ENCODE peak calls at places on chromosome 13, in six cellular contexts. One of them, this sample, is unnamed.
A peak's percentile ranks its signal among the peaks of the same experiment; 100 is the strongest.

GRCh38 chr13:74115138-74115537 is 19.1 kb downstream of the KLF12 start:
- DNase-seq in HepG2: no peak
- DNase-seq in H1: no peak
- DNase-seq in stomach: no peak
- DNase-seq in breast epithelium: no peak
- DNase-seq in K562: no peak
- DNase-seq in this sample: no peak

GRCh38 chr13:91291078-91291477 is 56.4 kb upstream of the MIR17HG start:
- DNase-seq in K562: no peak
- DNase-seq in H1: no peak
- DNase-seq in HepG2: no peak
- DNase-seq in stomach: no peak
- DNase-seq in breast epithelium: no peak
- DNase-seq in this sample: no peak

GRCh38 chr13:94343243-94343585 is 136.3 kb downstream of the DCT start:
- DNase-seq in H1: no peak
- DNase-seq in breast epithelium: no peak
- DNase-seq in stomach: no peak
- DNase-seq in K562: no peak
- DNase-seq in HepG2: no peak
- DNase-seq in this sample: no peak

GRCh38 chr13:102597029-102598015 is 536 bp downstream of the TPP2 start:
- DNase-seq in H1: no peak
- DNase-seq in HepG2: no peak
- DNase-seq in stomach: no peak
- DNase-seq in breast epithelium: no peak
- DNase-seq in K562: peak; percentile 49
- DNase-seq in this sample: peak; percentile 18

GRCh38 chr13:30224732-30225131 is 82.6 kb downstream of the KATNAL1 start:
- DNase-seq in K562: no peak
- DNase-seq in HepG2: no peak
- DNase-seq in H1: no peak
- DNase-seq in stomach: no peak
- DNase-seq in breast epithelium: no peak
- DNase-seq in this sample: no peak

GRCh38 chr13:33183431-33184130 is 102.0 kb downstream of the STARD13 start:
- DNase-seq in HepG2: no peak
- DNase-seq in K562: no peak
- DNase-seq in stomach: no peak
- DNase-seq in breast epithelium: no peak
- DNase-seq in H1: no peak
- DNase-seq in this sample: no peak

GRCh38 chr13:97254809-97255208 is 32.7 kb downstream of the MBNL2 start:
- DNase-seq in HepG2: no peak
- DNase-seq in H1: no peak
- DNase-seq in stomach: no peak
- DNase-seq in breast epithelium: no peak
- DNase-seq in K562: no peak
- DNase-seq in this sample: peak; percentile 38

GRCh38 chr13:94192576-94192975 is 286.9 kb downstream of the DCT start:
- DNase-seq in breast epithelium: no peak
- DNase-seq in stomach: no peak
- DNase-seq in HepG2: peak; percentile 30
- DNase-seq in K562: peak; percentile 1
- DNase-seq in H1: no peak
- DNase-seq in this sample: no peak

GRCh38 chr13:81425286-81425685 is 1084.4 kb upstream of the SPRY2 start:
- DNase-seq in stomach: no peak
- DNase-seq in H1: no peak
- DNase-seq in HepG2: no peak
- DNase-seq in K562: no peak
- DNase-seq in breast epithelium: no peak
- DNase-seq in this sample: no peak

GRCh38 chr13:78060966-78061365 is 142.3 kb upstream of the EDNRB start:
- DNase-seq in HepG2: no peak
- DNase-seq in stomach: peak; percentile 54
- DNase-seq in H1: no peak
- DNase-seq in K562: no peak
- DNase-seq in breast epithelium: no peak
- DNase-seq in this sample: no peak

GRCh38 chr13:40786568-40786996 is 2.8 kb upstream of the SLC25A15 start:
- DNase-seq in stomach: no peak
- DNase-seq in breast epithelium: no peak
- DNase-seq in HepG2: peak; percentile 90
- DNase-seq in H1: no peak
- DNase-seq in K562: peak; percentile 44
- DNase-seq in this sample: peak; percentile 40

GRCh38 chr13:102945324-102945815 is 99.5 kb downstream of the ERCC5 start:
- DNase-seq in breast epithelium: no peak
- DNase-seq in K562: no peak
- DNase-seq in stomach: no peak
- DNase-seq in HepG2: no peak
- DNase-seq in H1: no peak
- DNase-seq in this sample: no peak

GRCh38 chr13:85283408-85283807 is 515.8 kb downstream of the SLITRK6 start:
- DNase-seq in K562: no peak
- DNase-seq in H1: no peak
- DNase-seq in stomach: no peak
- DNase-seq in HepG2: no peak
- DNase-seq in breast epithelium: no peak
- DNase-seq in this sample: no peak

GRCh38 chr13:105960326-105960725 is 575.1 kb downstream of the EFNB2 start:
- DNase-seq in breast epithelium: no peak
- DNase-seq in K562: no peak
- DNase-seq in H1: no peak
- DNase-seq in stomach: no peak
- DNase-seq in HepG2: no peak
- DNase-seq in this sample: no peak

GRCh38 chr13:29507356-29507755 is 88.1 kb downstream of the SLC7A1 start:
- DNase-seq in H1: no peak
- DNase-seq in K562: no peak
- DNase-seq in stomach: no peak
- DNase-seq in breast epithelium: no peak
- DNase-seq in HepG2: no peak
- DNase-seq in this sample: no peak

GRCh38 chr13:85368686-85369085 is 430.5 kb downstream of the SLITRK6 start:
- DNase-seq in HepG2: no peak
- DNase-seq in stomach: no peak
- DNase-seq in H1: no peak
- DNase-seq in breast epithelium: no peak
- DNase-seq in K562: no peak
- DNase-seq in this sample: no peak

GRCh38 chr13:53142301-53142700 is 113.7 kb downstream of the OLFM4 start:
- DNase-seq in K562: no peak
- DNase-seq in H1: no peak
- DNase-seq in stomach: no peak
- DNase-seq in breast epithelium: no peak
- DNase-seq in HepG2: no peak
- DNase-seq in this sample: no peak

GRCh38 chr13:24713022-24713421 is 32.8 kb downstream of the ATP12A start:
- DNase-seq in breast epithelium: no peak
- DNase-seq in stomach: peak; percentile 41
- DNase-seq in K562: no peak
- DNase-seq in HepG2: no peak
- DNase-seq in H1: no peak
- DNase-seq in this sample: no peak

GRCh38 chr13:98489446-98490194 is 87.3 kb downstream of the STK24 start:
- DNase-seq in HepG2: no peak
- DNase-seq in H1: no peak
- DNase-seq in breast epithelium: no peak
- DNase-seq in stomach: no peak
- DNase-seq in K562: no peak
- DNase-seq in this sample: no peak

GRCh38 chr13:35925669-35926068 is 205.5 kb downstream of the DCLK1 start:
- DNase-seq in HepG2: no peak
- DNase-seq in breast epithelium: no peak
- DNase-seq in K562: no peak
- DNase-seq in H1: no peak
- DNase-seq in stomach: no peak
- DNase-seq in this sample: no peak

GRCh38 chr13:38697628-38698333 is 10.9 kb downstream of the FREM2 start:
- DNase-seq in breast epithelium: no peak
- DNase-seq in stomach: no peak
- DNase-seq in K562: no peak
- DNase-seq in HepG2: no peak
- DNase-seq in H1: no peak
- DNase-seq in this sample: no peak

GRCh38 chr13:98429977-98430785 is 146.7 kb downstream of the STK24 start:
- DNase-seq in K562: no peak
- DNase-seq in H1: no peak
- DNase-seq in HepG2: no peak
- DNase-seq in breast epithelium: no peak
- DNase-seq in stomach: no peak
- DNase-seq in this sample: no peak

GRCh38 chr13:24203726-24204295 is 43.3 kb downstream of the SPATA13 start:
- DNase-seq in stomach: no peak
- DNase-seq in breast epithelium: no peak
- DNase-seq in HepG2: no peak
- DNase-seq in K562: no peak
- DNase-seq in H1: no peak
- DNase-seq in this sample: no peak

GRCh38 chr13:31761951-31762350 is 22.6 kb downstream of the RXFP2 start:
- DNase-seq in stomach: no peak
- DNase-seq in H1: no peak
- DNase-seq in HepG2: no peak
- DNase-seq in breast epithelium: no peak
- DNase-seq in K562: no peak
- DNase-seq in this sample: no peak

GRCh38 chr13:112720251-112720650 is 30.4 kb downstream of the ATP11A start:
- DNase-seq in K562: no peak
- DNase-seq in breast epithelium: no peak
- DNase-seq in stomach: no peak
- DNase-seq in HepG2: no peak
- DNase-seq in H1: no peak
- DNase-seq in this sample: no peak

GRCh38 chr13:90719452-90719851 is 628.0 kb upstream of the MIR17HG start:
- DNase-seq in H1: no peak
- DNase-seq in breast epithelium: no peak
- DNase-seq in K562: no peak
- DNase-seq in stomach: no peak
- DNase-seq in HepG2: no peak
- DNase-seq in this sample: no peak

GRCh38 chr13:75812751-75813181 is 176.6 kb downstream of the LMO7 start:
- DNase-seq in breast epithelium: no peak
- DNase-seq in H1: no peak
- DNase-seq in HepG2: no peak
- DNase-seq in K562: no peak
- DNase-seq in stomach: peak; percentile 38
- DNase-seq in this sample: no peak

GRCh38 chr13:68927387-68928026 is 1180.1 kb upstream of the ATXN8OS start:
- DNase-seq in stomach: no peak
- DNase-seq in H1: peak; percentile 43
- DNase-seq in K562: peak; percentile 31
- DNase-seq in breast epithelium: no peak
- DNase-seq in HepG2: peak; percentile 12
- DNase-seq in this sample: no peak

GRCh38 chr13:74217816-74218215 is 83.6 kb upstream of the KLF12 start:
- DNase-seq in breast epithelium: no peak
- DNase-seq in K562: no peak
- DNase-seq in stomach: no peak
- DNase-seq in H1: no peak
- DNase-seq in HepG2: no peak
- DNase-seq in this sample: no peak

GRCh38 chr13:87954116-87954515 is 282.9 kb downstream of the SLITRK5 start:
- DNase-seq in HepG2: no peak
- DNase-seq in K562: no peak
- DNase-seq in breast epithelium: no peak
- DNase-seq in stomach: no peak
- DNase-seq in H1: no peak
- DNase-seq in this sample: no peak

GRCh38 chr13:45120967-45121366 is 657 bp downstream of the GTF2F2 start:
- DNase-seq in stomach: no peak
- DNase-seq in K562: no peak
- DNase-seq in H1: no peak
- DNase-seq in breast epithelium: no peak
- DNase-seq in HepG2: no peak
- DNase-seq in this sample: no peak

GRCh38 chr13:112146073-112146360 is 79.1 kb downstream of the SOX1 start:
- DNase-seq in K562: no peak
- DNase-seq in stomach: peak; percentile 18
- DNase-seq in H1: no peak
- DNase-seq in breast epithelium: peak; percentile 35
- DNase-seq in HepG2: no peak
- DNase-seq in this sample: no peak

GRCh38 chr13:37870895-37871550 is 1.5 kb upstream of the TRPC4 start:
- DNase-seq in stomach: no peak
- DNase-seq in breast epithelium: no peak
- DNase-seq in H1: no peak
- DNase-seq in HepG2: no peak
- DNase-seq in K562: no peak
- DNase-seq in this sample: no peak

GRCh38 chr13:43766766-43767165 is 20.0 kb downstream of the ENOX1 start:
- DNase-seq in stomach: no peak
- DNase-seq in HepG2: no peak
- DNase-seq in breast epithelium: no peak
- DNase-seq in K562: no peak
- DNase-seq in H1: no peak
- DNase-seq in this sample: no peak

GRCh38 chr13:69856331-69856730 is 251.3 kb upstream of the ATXN8OS start:
- DNase-seq in stomach: no peak
- DNase-seq in K562: no peak
- DNase-seq in HepG2: no peak
- DNase-seq in breast epithelium: no peak
- DNase-seq in H1: peak; percentile 9
- DNase-seq in this sample: no peak

GRCh38 chr13:108915634-108916497 is 286.5 kb downstream of the MYO16 start:
- DNase-seq in stomach: peak; percentile 95
- DNase-seq in K562: peak; percentile 89
- DNase-seq in breast epithelium: peak; percentile 86
- DNase-seq in HepG2: peak; percentile 91
- DNase-seq in H1: peak; percentile 25
- DNase-seq in this sample: peak; percentile 84
- TF ChIP-seq POLR2A in stomach: no peak
- TF ChIP-seq POLR2A in K562: no peak
- TF ChIP-seq POLR2A in breast epithelium: no peak
- TF ChIP-seq POLR2A in HepG2: no peak
- TF ChIP-seq POLR2A in H1: no peak
- TF ChIP-seq POLR2A in this sample: no peak

GRCh38 chr13:99501135-99501951 is at the start of gene TM9SF2:
- DNase-seq in stomach: peak; percentile 98
- DNase-seq in K562: peak; percentile 95
- DNase-seq in breast epithelium: peak; percentile 98
- DNase-seq in H1: peak; percentile 93
- DNase-seq in HepG2: peak; percentile 92
- DNase-seq in this sample: peak; percentile 99
- TF ChIP-seq POLR2A in stomach: peak; percentile 36
- TF ChIP-seq POLR2A in K562: peak; percentile 80
- TF ChIP-seq POLR2A in breast epithelium: peak; percentile 63
- TF ChIP-seq POLR2A in H1: peak; percentile 59
- TF ChIP-seq POLR2A in HepG2: peak; percentile 59
- TF ChIP-seq POLR2A in this sample: no peak

GRCh38 chr13:113881614-113882265 is 17.9 kb upstream of the GAS6 start:
- DNase-seq in K562: no peak
- DNase-seq in breast epithelium: no peak
- DNase-seq in stomach: peak; percentile 73
- DNase-seq in HepG2: no peak
- DNase-seq in H1: no peak
- DNase-seq in this sample: no peak
- TF ChIP-seq POLR2A in K562: no peak
- TF ChIP-seq POLR2A in breast epithelium: no peak
- TF ChIP-seq POLR2A in stomach: no peak
- TF ChIP-seq POLR2A in HepG2: no peak
- TF ChIP-seq POLR2A in H1: no peak
- TF ChIP-seq POLR2A in this sample: no peak

GRCh38 chr13:109780880-109781383 is 5.5 kb downstream of the IRS2 start:
- DNase-seq in HepG2: no peak
- DNase-seq in K562: no peak
- DNase-seq in H1: no peak
- DNase-seq in stomach: no peak
- DNase-seq in breast epithelium: no peak
- DNase-seq in this sample: no peak
- TF ChIP-seq POLR2A in HepG2: no peak
- TF ChIP-seq POLR2A in K562: no peak
- TF ChIP-seq POLR2A in H1: no peak
- TF ChIP-seq POLR2A in stomach: no peak
- TF ChIP-seq POLR2A in breast epithelium: no peak
- TF ChIP-seq POLR2A in this sample: no peak